ENCODE peak calls at places on chromosomes 5 and 9, in ten cellular contexts. N is NCI-H2107; K is NCI-H1694; V is GM03348; T is iPS-NIHi11; F is NCI-H460; A is NCI-H774; G is endodermal cell; C is heart left ventricle; J is stimulated activated CD4-positive, alpha-beta T cell treated with anti-CD3 and anti-CD28 coated beads, Interleukin-1b, Interleukin-23, amount 100 ng/mL, for 24 hours. H is an unnamed sample.

GRCh38 chr5:53041071-53041692 is 52.0 kb downstream of the ITGA2 start:
- DNase-seq in N (no peak), K (no peak), V (no peak), T (no peak), F (no peak), A (no peak), G (no peak), C (no peak), J (no peak), H (no peak)

GRCh38 chr5:29001666-29002065 is 1963.3 kb upstream of the CDH9 start:
- DNase-seq in N (no peak), K (no peak), V (no peak), T (peak), F (no peak), A (no peak), G (peak), C (no peak), J (no peak), H (peak)

GRCh38 chr5:114120166-114120565 is 241.7 kb upstream of the KCNN2 start:
- DNase-seq in N (no peak), K (no peak), V (no peak), T (no peak), F (no peak), A (no peak), G (no peak), C (no peak), J (no peak), H (no peak)

GRCh38 chr5:98927242-98927987 is 1.4 kb downstream of the CHD1 start:
- DNase-seq in N (no peak), K (no peak), V (peak), T (peak), F (no peak), A (peak), G (peak), C (peak), J (peak), H (peak)

GRCh38 chr5:38663276-38663675 is 106.8 kb upstream of the LIFR start:
- DNase-seq in N (no peak), K (no peak), V (no peak), T (no peak), F (no peak), A (no peak), G (no peak), C (no peak), J (no peak), H (no peak)

GRCh38 chr5:172849636-172850453 is 15.8 kb downstream of the ERGIC1 start:
- DNase-seq in N (no peak), K (peak), V (no peak), T (no peak), F (no peak), A (no peak), G (no peak), C (no peak), J (no peak), H (no peak)

GRCh38 chr9:116812231-116813028 is 125.3 kb downstream of the TRIM32 start:
- DNase-seq in N (no peak), K (no peak), V (no peak), T (no peak), F (no peak), A (no peak), G (no peak), C (no peak), J (no peak), H (no peak)

GRCh38 chr5:149938272-149938671 is 6.3 kb downstream of the PDE6A start:
- DNase-seq in N (no peak), K (no peak), V (peak), T (no peak), F (peak), A (no peak), G (no peak), C (peak), J (no peak), H (no peak)

GRCh38 chr9:108184941-108185340 is 670.8 kb downstream of the ACTL7B start:
- DNase-seq in N (no peak), K (no peak), V (peak), T (no peak), F (no peak), A (no peak), G (no peak), C (no peak), J (no peak), H (peak)

GRCh38 chr5:13585324-13585723 is 359.2 kb downstream of the DNAH5 start:
- DNase-seq in N (no peak), K (no peak), V (no peak), T (no peak), F (no peak), A (no peak), G (no peak), C (no peak), J (no peak), H (no peak)

GRCh38 chr5:10227396-10227795 is 22.3 kb downstream of the ATPSCKMT start:
- DNase-seq in N (no peak), K (no peak), V (peak), T (no peak), F (no peak), A (no peak), G (no peak), C (no peak), J (no peak), H (no peak)

GRCh38 chr9:135037521-135038250 is 49.8 kb upstream of the OLFM1 start:
- DNase-seq in N (no peak), K (no peak), V (no peak), T (no peak), F (no peak), A (no peak), G (peak), C (no peak), J (no peak), H (peak)

GRCh38 chr5:130727834-130728233 is 437.2 kb downstream of the HINT1 start:
- DNase-seq in N (no peak), K (no peak), V (no peak), T (no peak), F (no peak), A (no peak), G (no peak), C (no peak), J (no peak), H (no peak)

GRCh38 chr5:113719549-113719948 is 206.1 kb downstream of the YTHDC2 start:
- DNase-seq in N (no peak), K (no peak), V (no peak), T (no peak), F (no peak), A (no peak), G (no peak), C (no peak), J (no peak), H (no peak)

GRCh38 chr5:57551974-57552537 is 69.4 kb upstream of the ACTBL2 start:
- DNase-seq in N (no peak), K (no peak), V (no peak), T (no peak), F (peak), A (no peak), G (no peak), C (no peak), J (no peak), H (no peak)

GRCh38 chr5:114325552-114325951 is 36.3 kb upstream of the KCNN2 start:
- DNase-seq in N (no peak), K (no peak), V (no peak), T (no peak), F (no peak), A (no peak), G (no peak), C (no peak), J (no peak), H (peak)

H was measured in islet precursor cell.